ENCODE peak calls at places on chromosomes 6 and 20, in four cellular contexts. Y, G, X and V are unnamed samples.

GRCh38 chr6:28940294-28940858 is 16.6 kb upstream of the TRIM27 start:
- DNase-seq in G (peak; percentile 34), Y (peak; percentile 27), X (no peak), V (peak; percentile 55)

GRCh38 chr6:43851204-43851855 is 81.3 kb downstream of the VEGFA start:
- DNase-seq in X (no peak), G (no peak), Y (no peak), V (no peak)

GRCh38 chr20:6731951-6732580 is 35.4 kb upstream of the BMP2 start:
- DNase-seq in Y (no peak), X (no peak), G (peak; percentile 75), V (peak; percentile 73)

GRCh38 chr6:95777338-95777737 is 200.0 kb downstream of the MANEA start:
- DNase-seq in G (no peak), X (no peak), Y (no peak), V (no peak)

GRCh38 chr6:167056370-167056769 is 57.2 kb downstream of the CEP43 start:
- DNase-seq in X (peak; percentile 38), Y (peak; percentile 49), G (no peak), V (no peak)

GRCh38 chr20:13231031-13231752 is 10.1 kb downstream of the ISM1 start:
- DNase-seq in G (no peak), Y (no peak), X (peak; percentile 23), V (no peak)

GRCh38 chr6:83514877-83515466 is 2.6 kb downstream of the PRSS35 start:
- DNase-seq in G (no peak), X (peak; percentile 35), Y (peak; percentile 38), V (peak; percentile 49)

GRCh38 chr20:4325548-4326187 is 310.3 kb upstream of the RNF24 start:
- DNase-seq in Y (no peak), X (no peak), G (no peak), V (peak; percentile 53)

GRCh38 chr6:44458551-44458950 is 71.0 kb downstream of the CDC5L start:
- DNase-seq in G (no peak), Y (no peak), X (no peak), V (no peak)

GRCh38 chr6:128903715-128904114 is 20.8 kb downstream of the LAMA2 start:
- DNase-seq in X (no peak), Y (no peak), G (no peak), V (no peak)

GRCh38 chr20:5919634-5920544 is 30.4 kb downstream of the TRMT6 start:
- DNase-seq in Y (no peak), X (peak; percentile 24), G (no peak), V (no peak)

GRCh38 chr6:315226-315625 is 22.9 kb downstream of the DUSP22 start:
- DNase-seq in X (no peak), G (no peak), Y (no peak), V (no peak)

GRCh38 chr20:59724457-59725366 is 120.4 kb downstream of the PHACTR3 start:
- DNase-seq in Y (no peak), X (no peak), G (no peak), V (no peak)

GRCh38 chr6:7542878-7543394 is 1.5 kb downstream of the DSP start:
- DNase-seq in X (no peak), Y (peak; percentile 26), G (peak; percentile 59), V (peak; percentile 47)

GRCh38 chr6:107173779-107174178 is 58.5 kb upstream of the BEND3 start:
- DNase-seq in Y (no peak), G (no peak), X (no peak), V (no peak)

GRCh38 chr6:137358273-137358672 is 135.9 kb downstream of the OLIG3 start:
- DNase-seq in X (no peak), Y (no peak), G (no peak), V (no peak)

GRCh38 chr20:49700411-49701185 is 13.1 kb downstream of the B4GALT5 start:
- DNase-seq in X (no peak), Y (no peak), G (no peak), V (no peak)

GRCh38 chr6:138229663-138230194 is 11.4 kb upstream of the PBOV1 start:
- DNase-seq in G (no peak), Y (no peak), X (no peak), V (no peak)

GRCh38 chr20:57087102-57087501 is 179.3 kb downstream of the BMP7 start:
- DNase-seq in G (no peak), Y (no peak), X (no peak), V (no peak)

GRCh38 chr20:51195419-51195901 is 172.6 kb upstream of the KCNG1 start:
- DNase-seq in X (no peak), Y (no peak), G (no peak), V (no peak)

GRCh38 chr6:111874030-111874425 is 776 bp upstream of the FYN start:
- DNase-seq in G (peak; percentile 29), Y (peak; percentile 34), X (peak; percentile 69), V (no peak)

GRCh38 chr20:35093245-35093884 is 758 bp upstream of the TRPC4AP start:
- DNase-seq in X (peak; percentile 48), Y (no peak), G (no peak), V (no peak)

GRCh38 chr6:36116480-36116879 is 13.8 kb upstream of the MAPK13 start:
- DNase-seq in Y (no peak), X (no peak), G (no peak), V (no peak)

GRCh38 chr6:20021795-20022194 is 184.6 kb downstream of the ID4 start:
- DNase-seq in X (no peak), G (no peak), Y (no peak), V (no peak)

GRCh38 chr6:27177454-27178000 is 70.0 kb upstream of the PRSS16 start:
- DNase-seq in Y (peak; percentile 69), X (peak; percentile 81), G (peak; percentile 77), V (peak; percentile 72)